ENCODE peak calls at places on chromosome 1, in seven cellular contexts. C is IMR-90, D is mesendoderm, R is H9, F is neuronal stem cell, O is H1, S is trophoblast cell. N is an unnamed sample.

GRCh38 chr1:75198761-75199160 is 64.6 kb downstream of the LHX8 start:
- DNase-seq in C (no peak), D (no peak), R (no peak), F (no peak), O (no peak), S (peak), N (no peak)

GRCh38 chr1:161185732-161186311 is 8.5 kb upstream of the B4GALT3 start:
- DNase-seq in C (no peak), D (no peak), R (no peak), F (no peak), O (no peak), S (peak), N (no peak)

GRCh38 chr1:100921110-100921706 is 25.3 kb downstream of the SLC30A7 start:
- DNase-seq in C (peak), D (peak), R (no peak), F (peak), O (no peak), S (peak), N (peak)

GRCh38 chr1:26740023-26740422 is 44.2 kb downstream of the ARID1A start:
- DNase-seq in C (no peak), D (no peak), R (no peak), F (no peak), O (no peak), S (no peak), N (no peak)

GRCh38 chr1:20936216-20936615 is 149.1 kb upstream of the HP1BP3 start:
- DNase-seq in C (peak), D (no peak), R (no peak), F (no peak), O (no peak), S (no peak), N (no peak)

GRCh38 chr1:180291004-180291403 is 60.9 kb downstream of the LHX4 start:
- DNase-seq in C (peak), D (no peak), R (no peak), F (no peak), O (no peak), S (peak), N (no peak)

GRCh38 chr1:33045246-33045645 is 8.6 kb upstream of the AK2 start:
- DNase-seq in C (no peak), D (no peak), R (peak), F (no peak), O (no peak), S (no peak), N (no peak)

GRCh38 chr1:65108025-65108692 is 39.8 kb upstream of the AK4 start:
- DNase-seq in C (no peak), D (no peak), R (no peak), F (no peak), O (no peak), S (no peak), N (no peak)

GRCh38 chr1:7975212-7975865 is 13.8 kb downstream of the PARK7 start:
- DNase-seq in C (peak), D (peak), R (peak), F (peak), O (peak), S (peak), N (peak)

GRCh38 chr1:156124557-156125483 is 10.3 kb downstream of the LMNA start:
- DNase-seq in C (no peak), D (no peak), R (peak), F (no peak), O (no peak), S (peak), N (peak)

GRCh38 chr1:39381839-39382238 is 109.6 kb upstream of the BMP8A start:
- DNase-seq in C (peak), D (no peak), R (no peak), F (no peak), O (no peak), S (no peak), N (peak)

GRCh38 chr1:107525146-107525545 is 384.3 kb downstream of the NTNG1 start:
- DNase-seq in C (no peak), D (peak), R (no peak), F (no peak), O (no peak), S (peak), N (no peak)

GRCh38 chr1:226034482-226034881 is 28.0 kb upstream of the H3-3A start:
- DNase-seq in C (peak), D (no peak), R (no peak), F (no peak), O (no peak), S (peak), N (no peak)

GRCh38 chr1:161739865-161740566 is 9.6 kb upstream of the DUSP12 start:
- DNase-seq in C (no peak), D (no peak), R (no peak), F (no peak), O (no peak), S (peak), N (no peak)

GRCh38 chr1:15760520-15761211 is 2.1 kb downstream of the FBLIM1 start:
- DNase-seq in C (peak), D (peak), R (peak), F (no peak), O (no peak), S (peak), N (peak)

GRCh38 chr1:119882172-119883029 is 13.9 kb downstream of the ADAM30 start:
- DNase-seq in C (peak), D (no peak), R (no peak), F (no peak), O (no peak), S (no peak), N (no peak)

GRCh38 chr1:206850401-206850800 is 15.0 kb upstream of the IL20 start:
- DNase-seq in C (no peak), D (no peak), R (no peak), F (no peak), O (no peak), S (no peak), N (no peak)

GRCh38 chr1:11800756-11801433 is 4.9 kb downstream of the MTHFR start:
- DNase-seq in C (no peak), D (no peak), R (no peak), F (no peak), O (no peak), S (no peak), N (no peak)

GRCh38 chr1:11804666-11805453 is 904 bp downstream of the MTHFR start:
- DNase-seq in C (peak), D (peak), R (no peak), F (no peak), O (peak), S (peak), N (peak)

GRCh38 chr1:11802973-11803885 is 2.5 kb downstream of the MTHFR start:
- DNase-seq in C (peak), D (peak), R (peak), F (peak), O (peak), S (peak), N (peak)

GRCh38 chr1:11800391-11800755 is 5.4 kb downstream of the MTHFR start:
- DNase-seq in C (no peak), D (no peak), R (no peak), F (no peak), O (no peak), S (no peak), N (no peak)

DNA sequence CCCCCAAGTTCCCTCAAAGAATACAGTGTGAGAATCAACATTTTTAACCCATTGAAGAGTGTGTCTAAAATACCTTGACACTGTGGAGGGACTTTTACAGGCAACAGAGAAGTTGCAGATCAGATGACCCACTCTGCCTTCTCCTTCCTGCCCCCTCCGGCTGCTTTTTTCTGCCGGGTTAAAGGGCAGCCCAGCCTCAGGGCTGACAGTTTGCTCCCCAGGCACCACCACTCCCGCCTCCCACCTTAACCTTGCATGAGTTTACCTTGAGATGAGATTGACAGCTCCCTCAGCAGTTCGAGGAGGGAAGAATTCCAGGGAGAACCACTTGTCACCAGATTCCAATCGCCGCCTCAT is 3.2 kb downstream of the MTHFR start:
- DNase-seq in C (peak), D (peak), R (peak), F (no peak), O (no peak), S (peak), N (peak)
- H3K4ac ChIP-seq in C (peak), D (no peak), R (no peak), F (no peak), O (no peak), S (no peak), N (no peak)

GRCh38 chr1:37682334-37682987 is 9.9 kb upstream of the CDCA8 start:
- DNase-seq in C (peak), D (peak), R (peak), F (peak), O (peak), S (peak), N (peak)

GRCh38 chr1:37673920-37674319 is 18.4 kb upstream of the CDCA8 start:
- DNase-seq in C (no peak), D (no peak), R (peak), F (no peak), O (no peak), S (no peak), N (no peak)

GRCh38 chr1:37680933-37681332 is 11.4 kb upstream of the CDCA8 start:
- DNase-seq in C (no peak), D (no peak), R (no peak), F (no peak), O (no peak), S (no peak), N (no peak)

GRCh38 chr1:37676281-37677243 is 15.8 kb upstream of the CDCA8 start:
- DNase-seq in C (no peak), D (no peak), R (no peak), F (no peak), O (no peak), S (no peak), N (no peak)

DNA sequence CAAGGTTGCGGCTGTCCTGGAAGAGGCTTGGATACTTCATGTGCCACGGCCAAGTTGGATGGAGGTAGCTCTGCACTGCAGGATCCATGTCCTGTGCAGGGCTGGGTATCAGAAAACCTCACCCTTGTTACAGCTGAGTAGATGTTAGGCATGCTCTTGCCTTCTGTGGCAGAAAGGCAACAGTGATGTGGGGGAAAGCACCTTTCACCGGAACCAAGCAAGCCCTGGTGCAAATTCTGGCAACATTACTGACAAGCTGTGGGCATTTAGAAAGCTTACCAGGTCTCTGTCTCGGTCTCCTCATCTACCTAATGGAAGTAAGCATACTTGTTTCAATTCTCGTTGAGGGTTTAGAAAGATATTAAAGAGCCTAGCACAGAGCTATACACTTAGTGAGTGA is 14.5 kb upstream of the CDCA8 start:
- DNase-seq in C (no peak), D (no peak), R (no peak), F (no peak), O (no peak), S (no peak), N (no peak)
- H3K4ac ChIP-seq in C (no peak), D (no peak), R (no peak), F (no peak), O (no peak), S (no peak), N (no peak)

GRCh38 chr1:83705091-83705490 is 293.8 kb downstream of the TTLL7 start:
- DNase-seq in C (no peak), D (peak), R (no peak), F (no peak), O (no peak), S (no peak), N (peak)
- H3K4ac ChIP-seq in C (no peak), D (no peak), R (no peak), F (no peak), O (no peak), S (no peak), N (no peak)

DNA sequence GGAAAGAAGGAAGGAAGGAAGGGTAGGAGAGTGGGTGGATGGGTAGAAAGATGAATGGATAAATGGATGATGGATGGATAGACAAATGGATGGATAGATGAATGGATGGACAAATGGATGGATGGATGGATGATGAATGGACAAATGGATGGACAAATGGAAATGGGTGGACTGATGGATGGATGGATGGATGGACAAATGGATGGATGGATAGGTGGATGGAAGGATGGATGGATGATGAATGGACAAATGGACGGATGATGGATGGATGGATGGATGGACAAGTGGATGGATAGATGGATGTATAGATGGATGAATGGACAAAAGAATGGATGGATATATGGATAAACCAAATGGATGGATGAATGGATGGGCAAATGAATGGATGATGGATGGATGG is 30.5 kb downstream of the CHD5 start:
- DNase-seq in C (no peak), D (no peak), R (no peak), F (no peak), O (no peak), S (no peak), N (no peak)
- H3K4ac ChIP-seq in C (no peak), D (no peak), R (no peak), F (no peak), O (peak), S (no peak), N (no peak)

GRCh38 chr1:90748668-90749067 is 31.6 kb upstream of the BARHL2 start:
- DNase-seq in C (no peak), D (peak), R (no peak), F (no peak), O (no peak), S (no peak), N (no peak)
- H3K4ac ChIP-seq in C (no peak), D (no peak), R (no peak), F (no peak), O (no peak), S (no peak), N (no peak)

GRCh38 chr1:60981357-60981756 is 101.0 kb upstream of the NFIA start:
- DNase-seq in C (no peak), D (no peak), R (no peak), F (no peak), O (no peak), S (no peak), N (no peak)
- H3K4ac ChIP-seq in C (no peak), D (no peak), R (no peak), F (no peak), O (no peak), S (no peak), N (no peak)

DNA sequence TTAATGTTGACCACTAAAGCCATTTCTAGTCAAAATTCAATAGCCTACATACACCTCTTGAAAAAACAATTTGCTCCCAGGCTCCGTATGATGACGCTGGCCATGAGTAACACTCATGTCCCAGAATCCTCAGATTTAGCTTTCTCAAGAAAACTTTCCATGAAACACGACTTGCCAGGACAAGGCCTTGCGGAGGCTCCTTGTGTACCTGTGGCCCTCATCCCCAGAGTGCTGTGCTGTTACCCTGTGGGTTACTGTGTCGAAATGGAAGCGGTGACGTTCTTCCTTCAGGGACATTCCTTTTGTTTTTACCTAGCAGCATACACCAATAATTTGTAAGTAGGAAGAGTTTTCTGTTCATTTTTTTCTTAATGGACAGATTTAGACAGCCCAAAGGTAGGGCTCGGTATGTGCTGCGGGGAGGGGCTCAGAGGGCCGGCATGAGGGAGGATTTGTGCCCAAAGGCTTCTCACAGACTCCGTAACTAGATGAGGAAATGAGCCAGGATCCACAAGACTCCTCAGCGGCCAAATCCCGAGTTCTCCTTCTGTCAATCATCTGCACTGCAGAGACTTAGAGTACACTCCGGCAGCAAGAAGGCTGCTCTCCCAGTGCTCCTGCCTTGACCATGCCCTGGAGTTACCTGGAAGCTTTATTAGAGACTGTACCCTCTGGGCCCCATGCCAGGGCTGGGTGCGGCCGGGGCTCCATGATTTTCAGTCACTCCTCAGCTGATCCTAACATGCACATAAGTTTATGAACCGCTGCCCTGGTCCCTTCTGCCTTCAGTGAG is 17.8 kb downstream of the GNG12 start:
- DNase-seq in C (no peak), D (no peak), R (no peak), F (no peak), O (no peak), S (peak), N (no peak)
- H3K4ac ChIP-seq in C (peak), D (no peak), R (no peak), F (no peak), O (no peak), S (no peak), N (no peak)

DNA sequence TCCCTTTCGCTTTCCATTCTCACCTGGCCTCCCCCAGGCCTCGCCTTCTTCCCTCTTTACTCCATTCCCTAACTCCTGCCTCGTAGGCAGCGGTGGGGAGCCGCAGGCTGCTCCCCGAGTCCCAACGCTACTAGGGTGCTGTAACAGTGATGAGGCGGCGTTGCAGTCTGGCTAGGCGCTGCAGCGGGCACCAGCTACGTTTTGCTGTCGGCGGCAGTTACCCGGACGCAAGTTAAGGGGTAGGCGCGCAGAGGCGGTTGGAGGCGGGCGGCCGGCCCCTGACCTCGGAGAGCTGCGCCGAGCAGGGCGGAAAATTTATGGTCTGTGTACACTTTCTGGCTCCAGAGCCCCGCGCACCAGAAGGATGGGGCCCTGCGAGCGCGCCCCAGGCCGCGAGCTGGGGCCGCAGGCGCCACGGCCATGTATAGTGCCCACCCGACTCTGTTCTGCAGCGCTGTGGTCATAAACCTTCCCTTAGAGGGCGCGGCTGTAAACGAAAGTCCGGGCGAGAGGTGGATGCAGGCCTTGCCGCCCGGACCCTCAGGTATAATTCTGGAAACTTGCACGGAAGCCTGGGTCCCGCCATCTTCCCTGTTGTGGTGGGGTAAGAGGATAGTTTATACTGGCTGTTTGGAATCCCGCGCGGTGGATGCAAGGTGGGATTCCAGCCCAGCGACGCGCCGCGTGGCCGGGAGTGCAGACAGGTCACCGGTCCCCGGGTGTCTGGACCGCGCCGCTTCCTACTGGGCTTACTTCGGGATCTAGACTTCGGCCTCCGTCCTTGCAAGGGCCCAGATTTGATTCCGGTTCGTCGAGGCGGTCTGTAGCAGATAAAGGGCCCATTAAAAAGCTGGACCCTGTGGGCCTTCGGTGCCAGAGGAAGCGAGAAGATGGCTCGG is 15.0 kb downstream of the HLX start:
- DNase-seq in C (no peak), D (no peak), R (peak), F (no peak), O (peak), S (no peak), N (peak)
- H3K4ac ChIP-seq in C (no peak), D (no peak), R (no peak), F (no peak), O (no peak), S (no peak), N (peak)

N was measured in mesenchymal stem cell.